ENCODE peak calls at places on chromosomes 12 and 14, in four cellular contexts. One of them, this sample, is unnamed.

GRCh38 chr12:90938451-90938850 is 16.5 kb downstream of the CCER1 start:
- DNase-seq in tibial artery: no peak
- DNase-seq in upper lobe of right lung: no peak
- DNase-seq in tibial nerve: no peak
- DNase-seq in this sample: no peak

GRCh38 chr12:63302941-63303536 is 152.0 kb upstream of the AVPR1A start:
- DNase-seq in tibial nerve: no peak
- DNase-seq in tibial artery: no peak
- DNase-seq in upper lobe of right lung: no peak
- DNase-seq in this sample: no peak

GRCh38 chr12:101001669-101002068 is 207.1 kb downstream of the ANO4 start:
- DNase-seq in upper lobe of right lung: no peak
- DNase-seq in tibial artery: no peak
- DNase-seq in tibial nerve: no peak
- DNase-seq in this sample: no peak

GRCh38 chr12:93563807-93564538 is 8.5 kb upstream of the SOCS2 start:
- DNase-seq in tibial nerve: no peak
- DNase-seq in tibial artery: no peak
- DNase-seq in upper lobe of right lung: no peak
- DNase-seq in this sample: no peak

GRCh38 chr12:45730842-45731336 is 1.4 kb downstream of the ARID2 start:
- DNase-seq in tibial nerve: peak; percentile 23
- DNase-seq in tibial artery: no peak
- DNase-seq in upper lobe of right lung: no peak
- DNase-seq in this sample: no peak

GRCh38 chr14:20732477-20732876 is 13.2 kb upstream of the EDDM3A start:
- DNase-seq in tibial artery: no peak
- DNase-seq in upper lobe of right lung: no peak
- DNase-seq in tibial nerve: no peak
- DNase-seq in this sample: no peak

GRCh38 chr12:39240573-39240972 is 202.3 kb downstream of the KIF21A start:
- DNase-seq in upper lobe of right lung: no peak
- DNase-seq in tibial nerve: no peak
- DNase-seq in tibial artery: no peak
- DNase-seq in this sample: no peak

GRCh38 chr12:7175493-7175892 is 14.0 kb upstream of the PEX5 start:
- DNase-seq in upper lobe of right lung: no peak
- DNase-seq in tibial nerve: no peak
- DNase-seq in tibial artery: no peak
- DNase-seq in this sample: no peak

GRCh38 chr14:52879958-52880357 is 70.9 kb downstream of the FERMT2 start:
- DNase-seq in tibial artery: no peak
- DNase-seq in tibial nerve: no peak
- DNase-seq in upper lobe of right lung: no peak
- DNase-seq in this sample: no peak

GRCh38 chr12:2902287-2902880 is 11.7 kb downstream of the TULP3 start:
- DNase-seq in tibial artery: peak; percentile 35
- DNase-seq in tibial nerve: peak; percentile 29
- DNase-seq in upper lobe of right lung: no peak
- DNase-seq in this sample: no peak

GRCh38 chr14:60637490-60638452 is 11.5 kb downstream of the SIX1 start:
- DNase-seq in tibial artery: no peak
- DNase-seq in tibial nerve: no peak
- DNase-seq in upper lobe of right lung: no peak
- DNase-seq in this sample: no peak

GRCh38 chr14:41302776-41303175 is 303.9 kb upstream of the LRFN5 start:
- DNase-seq in upper lobe of right lung: no peak
- DNase-seq in tibial artery: no peak
- DNase-seq in tibial nerve: no peak
- DNase-seq in this sample: no peak

GRCh38 chr12:32431025-32431424 is 31.7 kb downstream of the FGD4 start:
- DNase-seq in tibial artery: no peak
- DNase-seq in upper lobe of right lung: no peak
- DNase-seq in tibial nerve: no peak
- DNase-seq in this sample: no peak

GRCh38 chr14:100532154-100532915 is 54.9 kb downstream of the BEGAIN start:
- DNase-seq in tibial artery: peak; percentile 11
- DNase-seq in upper lobe of right lung: peak; percentile 28
- DNase-seq in tibial nerve: peak; percentile 3
- DNase-seq in this sample: peak; percentile 21

GRCh38 chr14:36477266-36477665 is 42.8 kb downstream of the NKX2-1 start:
- DNase-seq in tibial nerve: no peak
- DNase-seq in upper lobe of right lung: no peak
- DNase-seq in tibial artery: no peak
- DNase-seq in this sample: no peak

GRCh38 chr12:129901256-129901655 is 2.6 kb downstream of the TMEM132D start:
- DNase-seq in tibial artery: no peak
- DNase-seq in upper lobe of right lung: no peak
- DNase-seq in tibial nerve: no peak
- DNase-seq in this sample: no peak